ENCODE peak calls at places on chromosomes 6 and 20, in four cellular contexts. I, Q, M and D are unnamed samples.
A peak's percentile ranks its signal among the peaks of the same experiment; 100 is the strongest.

GRCh38 chr6:98947411-98948292 is at the start of gene FBXL4:
- DNase-seq in M (no peak), Q (peak; percentile 70), I (peak; percentile 95), D (peak; percentile 74)

GRCh38 chr6:140073456-140073855 is 699.0 kb upstream of the CITED2 start:
- DNase-seq in Q (peak; percentile 80), M (no peak), I (no peak), D (no peak)

GRCh38 chr6:90846824-90847223 is 260.0 kb upstream of the MAP3K7 start:
- DNase-seq in I (no peak), Q (no peak), M (no peak), D (no peak)

GRCh38 chr6:154246723-154247118 is 109.9 kb downstream of the IPCEF1 start:
- DNase-seq in M (no peak), I (no peak), Q (no peak), D (no peak)

GRCh38 chr6:89347825-89348224 is 4.7 kb downstream of the UBE2J1 start:
- DNase-seq in Q (peak; percentile 16), I (no peak), M (no peak), D (peak; percentile 37)

GRCh38 chr6:113596907-113597583 is 260.1 kb upstream of the MARCKS start:
- DNase-seq in I (no peak), M (no peak), Q (peak; percentile 63), D (no peak)

GRCh38 chr6:1313364-1313754 is 1.5 kb downstream of the FOXQ1 start:
- DNase-seq in I (no peak), Q (no peak), M (no peak), D (no peak)

GRCh38 chr6:14656676-14657075 is 539.1 kb downstream of the CD83 start:
- DNase-seq in M (no peak), Q (no peak), I (no peak), D (no peak)

GRCh38 chr6:161439093-161439492 is 165.2 kb upstream of the AGPAT4 start:
- DNase-seq in Q (peak; percentile 90), M (no peak), I (peak; percentile 45), D (peak; percentile 85)

GRCh38 chr6:1726341-1726763 is 116.6 kb downstream of the FOXC1 start:
- DNase-seq in M (no peak), I (no peak), Q (no peak), D (no peak)

GRCh38 chr6:132190097-132190814 is 211.0 kb downstream of the MOXD1 start:
- DNase-seq in Q (peak; percentile 75), M (no peak), I (no peak), D (peak; percentile 46)

GRCh38 chr6:39169448-39170344 is 54.7 kb upstream of the SAYSD1 start:
- DNase-seq in M (no peak), I (no peak), Q (no peak), D (no peak)

GRCh38 chr6:14905201-14905600 is 340.7 kb upstream of the JARID2 start:
- DNase-seq in M (no peak), Q (no peak), I (no peak), D (no peak)

GRCh38 chr6:150590448-150590847 is 9.2 kb upstream of the PLEKHG1 start:
- DNase-seq in Q (no peak), I (no peak), M (no peak), D (no peak)

GRCh38 chr6:41371992-41372525 is 36.7 kb downstream of the NCR2 start:
- DNase-seq in M (no peak), I (no peak), Q (no peak), D (no peak)

GRCh38 chr20:63347081-63347741 is 13.9 kb downstream of the CHRNA4 start:
- DNase-seq in I (no peak), Q (no peak), M (no peak), D (no peak)

GRCh38 chr20:41436679-41437078 is 70.1 kb upstream of the EMILIN3 start:
- DNase-seq in M (no peak), I (no peak), Q (peak; percentile 88), D (no peak)

GRCh38 chr6:158384671-158385110 is 72.4 kb downstream of the TULP4 start:
- DNase-seq in Q (peak; percentile 18), I (no peak), M (no peak), D (no peak)

GRCh38 chr6:113076116-113076515 is 729.0 kb downstream of the RFPL4B start:
- DNase-seq in M (no peak), I (no peak), Q (no peak), D (no peak)

GRCh38 chr6:83853178-83853967 is at the start of gene RIPPLY2:
- DNase-seq in M (no peak), I (no peak), Q (peak; percentile 20), D (peak; percentile 41)

GRCh38 chr20:51221791-51222408 is 199.0 kb upstream of the KCNG1 start:
- DNase-seq in M (no peak), Q (peak; percentile 68), I (no peak), D (peak; percentile 38)

GRCh38 chr6:18425218-18425617 is 38.1 kb downstream of the RNF144B start:
- DNase-seq in Q (no peak), M (no peak), I (no peak), D (no peak)

GRCh38 chr20:51495921-51496545 is 46.5 kb downstream of the NFATC2 start:
- DNase-seq in M (no peak), I (no peak), Q (no peak), D (no peak)

GRCh38 chr6:145372671-145373123 is 362.6 kb downstream of the EPM2A start:
- DNase-seq in M (peak; percentile 52), I (no peak), Q (peak; percentile 65), D (peak; percentile 18)

GRCh38 chr20:13736792-13737191 is 47.9 kb downstream of the ESF1 start:
- DNase-seq in M (no peak), I (no peak), Q (peak; percentile 81), D (no peak)

GRCh38 chr20:46242390-46242789 is 65.9 kb downstream of the CDH22 start:
- DNase-seq in I (no peak), M (no peak), Q (no peak), D (no peak)

GRCh38 chr6:149235130-149235561 is 82.4 kb upstream of the TAB2 start:
- DNase-seq in I (no peak), Q (peak; percentile 90), M (peak; percentile 69), D (peak; percentile 86)

GRCh38 chr20:2872304-2873009 is 824 bp upstream of the PTPRA start:
- DNase-seq in I (peak; percentile 61), M (peak; percentile 20), Q (peak; percentile 43), D (peak; percentile 64)

GRCh38 chr6:27616313-27617045 is 143.6 kb upstream of the ZNF184 start:
- DNase-seq in Q (no peak), I (no peak), M (no peak), D (no peak)
- TF ChIP-seq FOS in Q (no peak), I (no peak), M (no peak), D (no peak)

GRCh38 chr6:109165392-109165964 is 70.2 kb downstream of the CEP57L1 start:
- DNase-seq in I (peak; percentile 9), Q (peak; percentile 70), M (no peak), D (peak; percentile 9)
- TF ChIP-seq FOS in I (no peak), Q (no peak), M (no peak), D (no peak)

GRCh38 chr6:21398741-21399140 is 194.8 kb upstream of the SOX4 start:
- DNase-seq in M (no peak), Q (no peak), I (no peak), D (no peak)
- TF ChIP-seq FOS in M (no peak), Q (no peak), I (no peak), D (no peak)

DNA sequence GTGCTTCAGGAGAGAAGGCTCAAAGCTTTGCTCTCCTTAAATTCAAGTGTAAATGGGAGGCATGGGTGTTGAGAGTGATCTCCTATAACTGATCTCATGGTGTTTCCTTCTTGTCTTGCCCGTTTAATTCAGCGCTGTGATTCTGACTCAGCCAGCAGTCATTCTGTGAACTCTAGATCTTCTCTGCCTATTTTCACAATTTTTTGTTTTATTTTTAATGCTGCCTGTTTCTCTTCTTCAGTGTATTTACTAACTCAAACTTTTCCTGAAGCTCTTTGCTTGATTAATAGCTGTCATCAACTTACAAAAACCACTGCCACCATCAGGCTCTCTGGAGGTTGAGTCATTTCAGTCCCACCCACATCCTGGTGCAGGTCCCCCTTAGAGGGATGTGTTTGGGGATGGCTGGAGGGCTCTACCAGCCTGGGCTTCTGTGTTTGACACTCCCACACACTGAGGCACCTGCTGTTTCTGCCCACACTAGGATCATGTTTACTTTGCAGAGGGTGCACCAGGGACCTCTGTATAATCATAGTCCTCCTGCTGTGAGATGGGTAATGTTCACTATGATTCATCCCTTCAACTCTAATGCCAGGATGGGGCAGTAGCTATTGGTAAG is 94.0 kb downstream of the SHLD1 start:
- DNase-seq in I (no peak), M (peak; percentile 78), Q (peak; percentile 28), D (no peak)
- TF ChIP-seq FOS in I (no peak), M (no peak), Q (no peak), D (no peak)

DNA sequence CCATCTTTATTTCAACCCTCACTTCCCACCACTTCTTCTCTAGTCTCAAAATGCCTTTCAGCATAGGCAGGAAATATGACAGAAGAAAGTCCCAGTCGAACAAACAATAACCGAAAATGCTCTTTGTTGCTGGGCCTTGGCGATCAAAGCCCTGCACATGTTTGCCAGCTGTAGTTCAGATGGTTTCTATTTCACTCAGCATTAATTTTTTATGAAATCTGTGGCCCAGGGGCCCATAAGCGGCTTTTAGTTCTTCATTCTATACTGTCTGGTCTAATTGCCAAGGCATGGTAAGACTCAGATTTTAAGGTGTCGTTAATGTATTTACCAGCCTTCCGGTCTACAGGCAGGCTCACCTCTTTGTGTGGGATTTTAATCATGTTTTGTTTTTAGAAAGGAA is 10.9 kb upstream of the F13A1 start:
- DNase-seq in M (peak; percentile 95), I (no peak), Q (no peak), D (no peak)
- TF ChIP-seq FOS in M (no peak), I (no peak), Q (no peak), D (no peak)

GRCh38 chr6:34022250-34022872 is 123.5 kb downstream of the GRM4 start:
- DNase-seq in I (no peak), M (no peak), Q (no peak), D (no peak)

GRCh38 chr6:34018961-34019606 is 126.8 kb downstream of the GRM4 start:
- DNase-seq in Q (no peak), M (no peak), I (no peak), D (no peak)

GRCh38 chr6:34021839-34022190 is 124.1 kb downstream of the GRM4 start:
- DNase-seq in M (no peak), I (no peak), Q (no peak), D (no peak)

GRCh38 chr6:34021001-34021838 is 124.7 kb downstream of the GRM4 start:
- DNase-seq in M (no peak), I (no peak), Q (no peak), D (no peak)

GRCh38 chr6:34020278-34020677 is 125.6 kb downstream of the GRM4 start:
- DNase-seq in I (no peak), Q (no peak), M (no peak), D (no peak)
- TF ChIP-seq FOS in I (no peak), Q (no peak), M (no peak), D (no peak)